ENCODE peak calls at places on chromosomes 16 and 17, in ten cellular contexts. S, W, C, B, E, Y, I, O, T and A are unnamed samples.

GRCh38 chr17:17781591-17782424 is 55.0 kb downstream of the SREBF1 start:
- DNase-seq in W (no peak), S (peak), B (peak), O (peak), T (peak), I (peak), Y (no peak), C (no peak), E (no peak), A (no peak)

GRCh38 chr16:84117482-84117843 is 721 bp upstream of the MBTPS1 start:
- DNase-seq in S (no peak), Y (no peak), E (no peak), I (no peak), B (no peak), O (no peak), W (no peak), T (peak), C (peak), A (peak)

GRCh38 chr17:66431910-66432309 is 129.5 kb downstream of the PRKCA start:
- DNase-seq in E (peak), I (peak), S (no peak), Y (peak), T (peak), B (no peak), O (no peak), C (no peak), W (no peak), A (no peak)

GRCh38 chr17:72118588-72119279 is 2.1 kb upstream of the SOX9 start:
- DNase-seq in O (no peak), C (peak), I (no peak), T (peak), S (no peak), B (peak), Y (no peak), E (no peak), W (no peak), A (peak)

GRCh38 chr16:84193480-84193879 is 2.5 kb downstream of the ADAD2 start:
- DNase-seq in B (no peak), O (no peak), S (no peak), W (no peak), C (no peak), Y (no peak), E (no peak), T (no peak), I (no peak), A (peak)

GRCh38 chr16:61014869-61015268 is 1021.4 kb downstream of the CDH8 start:
- DNase-seq in B (no peak), C (no peak), S (no peak), O (no peak), I (no peak), Y (no peak), W (no peak), E (no peak), T (no peak), A (peak)

GRCh38 chr16:73033271-73033998 is 14.5 kb downstream of the ZFHX3 start:
- DNase-seq in E (no peak), S (no peak), C (no peak), W (no peak), B (no peak), T (no peak), I (no peak), O (no peak), Y (no peak), A (no peak)

GRCh38 chr17:4725646-4726300 is 5.5 kb upstream of the MED11 start:
- DNase-seq in W (no peak), S (no peak), B (no peak), E (no peak), I (no peak), T (no peak), O (no peak), C (no peak), Y (no peak), A (no peak)

GRCh38 chr16:86471896-86472295 is 38.4 kb upstream of the FOXF1 start:
- DNase-seq in C (no peak), O (no peak), T (no peak), S (no peak), B (no peak), E (no peak), Y (no peak), W (no peak), I (no peak), A (no peak)

GRCh38 chr16:84610385-84610784 is 7.5 kb downstream of the COTL1 start:
- DNase-seq in T (no peak), W (no peak), I (no peak), S (no peak), Y (no peak), B (no peak), C (no peak), O (no peak), E (no peak), A (no peak)

GRCh38 chr16:57096192-57096591 is 3.8 kb downstream of the CPNE2 start:
- DNase-seq in W (no peak), C (no peak), S (no peak), T (no peak), O (no peak), B (no peak), Y (no peak), I (no peak), E (no peak), A (no peak)

GRCh38 chr16:23905027-23905426 is 69.2 kb downstream of the PRKCB start:
- DNase-seq in S (no peak), I (no peak), E (peak), C (no peak), B (no peak), T (peak), W (no peak), Y (peak), O (no peak), A (no peak)

GRCh38 chr16:65284583-65284982 is 162.7 kb upstream of the CDH11 start:
- DNase-seq in W (no peak), E (no peak), Y (no peak), I (no peak), T (no peak), B (no peak), C (no peak), O (no peak), S (no peak), A (no peak)

GRCh38 chr17:50114849-50115357 is 15.1 kb downstream of the SAMD14 start:
- DNase-seq in E (no peak), C (peak), W (no peak), I (no peak), O (no peak), B (no peak), T (peak), Y (no peak), S (no peak), A (peak)

GRCh38 chr17:16286009-16286946 is 67.0 kb downstream of the CENPV start:
- DNase-seq in B (peak), E (peak), O (peak), Y (peak), I (peak), S (no peak), W (peak), T (peak), C (no peak), A (peak)

GRCh38 chr17:16286947-16287562 is 66.2 kb downstream of the CENPV start:
- DNase-seq in I (peak), O (peak), S (no peak), Y (no peak), W (no peak), C (no peak), E (no peak), T (peak), B (no peak), A (no peak)

GRCh38 chr17:16287563-16288027 is 65.7 kb downstream of the CENPV start:
- DNase-seq in B (no peak), E (peak), I (peak), T (peak), O (peak), Y (peak), W (no peak), S (no peak), C (no peak), A (peak)

GRCh38 chr17:16283705-16284104 is 66.7 kb downstream of the PIGL start:
- DNase-seq in O (no peak), S (no peak), E (no peak), B (no peak), C (no peak), W (no peak), Y (no peak), I (peak), T (peak), A (no peak)

GRCh38 chr17:16285646-16286008 is 67.6 kb downstream of the CENPV start:
- DNase-seq in C (no peak), W (no peak), S (no peak), B (no peak), O (no peak), T (no peak), E (no peak), Y (no peak), I (no peak), A (no peak)
- H3K4me3 ChIP-seq in C (no peak), W (peak), S (no peak), B (no peak), O (no peak), T (no peak), E (no peak), Y (peak), I (peak), A (peak)

GRCh38 chr16:11329080-11329491 is 16.2 kb upstream of the RMI2 start:
- DNase-seq in S (no peak), O (no peak), B (no peak), W (no peak), E (no peak), C (peak), I (no peak), Y (no peak), T (no peak), A (no peak)
- H3K4me3 ChIP-seq in S (no peak), O (no peak), B (no peak), W (no peak), E (peak), C (peak), I (peak), Y (peak), T (peak), A (no peak)

GRCh38 chr16:47643610-47644009 is 182.5 kb downstream of the PHKB start:
- DNase-seq in B (no peak), T (peak), I (no peak), O (no peak), S (no peak), Y (no peak), E (no peak), W (no peak), C (no peak), A (peak)
- H3K4me3 ChIP-seq in B (no peak), T (no peak), I (no peak), O (no peak), S (no peak), Y (no peak), E (no peak), W (no peak), C (no peak), A (no peak)

DNA sequence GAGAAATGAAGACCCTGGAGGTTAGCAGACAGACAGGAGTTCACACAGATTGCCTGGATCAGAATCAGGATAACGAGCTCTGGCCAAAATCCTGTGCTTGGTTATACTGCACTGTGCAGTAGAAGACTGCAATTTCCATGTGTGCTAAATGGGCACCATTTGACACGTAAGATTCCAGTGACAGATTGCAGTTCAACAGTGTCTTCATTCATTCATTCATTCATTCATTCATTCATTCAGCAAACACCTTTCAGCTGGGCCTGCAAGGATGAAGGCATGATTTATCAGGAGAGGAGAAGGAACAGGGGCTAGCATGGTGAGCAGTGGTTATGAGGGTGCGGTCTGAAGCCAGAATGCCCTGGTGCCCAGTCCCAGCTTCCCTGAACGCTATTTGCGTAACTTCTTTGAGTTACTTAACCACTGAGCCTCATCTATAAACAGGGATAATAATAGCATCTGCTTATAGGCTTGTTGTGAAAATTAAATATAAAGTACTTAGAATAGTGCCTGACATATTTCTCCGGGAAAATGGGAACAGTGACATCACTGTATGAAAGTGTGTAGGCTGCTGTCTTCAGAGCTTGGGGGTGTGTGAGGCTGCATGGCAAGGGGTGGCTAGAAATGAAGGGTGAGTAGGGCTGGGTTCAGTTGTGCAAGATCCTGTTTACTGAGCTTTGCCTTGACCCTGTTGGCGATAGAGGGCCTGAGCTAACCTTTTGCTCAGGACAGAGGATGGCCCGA is 5.6 kb upstream of the CCL1 start:
- DNase-seq in W (no peak), S (no peak), C (no peak), B (no peak), T (no peak), Y (no peak), I (no peak), E (no peak), O (no peak), A (no peak)
- H3K4me3 ChIP-seq in W (no peak), S (no peak), C (no peak), B (no peak), T (no peak), Y (no peak), I (no peak), E (no peak), O (no peak), A (no peak)

GRCh38 chr17:16486373-16487250 is 5.4 kb downstream of the LRRC75A start:
- DNase-seq in C (no peak), S (peak), T (peak), B (peak), Y (no peak), E (peak), O (peak), W (no peak), I (peak), A (no peak)
- H3K4me3 ChIP-seq in C (no peak), S (no peak), T (no peak), B (no peak), Y (no peak), E (peak), O (no peak), W (peak), I (peak), A (no peak)

GRCh38 chr17:42457107-42457787 is 1.4 kb upstream of the ATP6V0A1 start:
- DNase-seq in T (no peak), O (no peak), B (no peak), E (no peak), I (no peak), Y (no peak), W (no peak), S (no peak), C (peak), A (no peak)
- H3K4me3 ChIP-seq in T (no peak), O (no peak), B (no peak), E (no peak), I (no peak), Y (no peak), W (no peak), S (no peak), C (peak), A (no peak)

GRCh38 chr17:6428207-6428965 is 6.5 kb downstream of the AIPL1 start:
- DNase-seq in C (no peak), E (no peak), T (no peak), O (no peak), I (no peak), Y (no peak), W (no peak), B (no peak), S (no peak), A (no peak)
- H3K4me3 ChIP-seq in C (no peak), E (no peak), T (no peak), O (no peak), I (no peak), Y (no peak), W (no peak), B (no peak), S (no peak), A (no peak)